ENCODE peak calls at places on chromosomes 5 and 9, in seven cellular contexts. Y is AG10803, C is cardiac fibroblast, G is epithelial cell of esophagus, J is heart right ventricle, U is choroid plexus epithelial cell, B is bronchial epithelial cell. Z is an unnamed sample.

GRCh38 chr9:76757274-76757673 is 7.0 kb upstream of the PCA3 start:
- DNase-seq in Y (no peak), U (no peak), G (no peak), B (no peak), C (no peak), J (no peak), Z (no peak)

GRCh38 chr9:93597871-93598646 is 21.7 kb downstream of the PHF2 start:
- DNase-seq in G (no peak), Y (no peak), J (no peak), B (no peak), C (no peak), U (no peak), Z (no peak)

GRCh38 chr9:111393971-111394370 is 63.9 kb upstream of the OR2K2 start:
- DNase-seq in C (no peak), U (peak), G (no peak), J (no peak), Y (no peak), B (no peak), Z (no peak)

GRCh38 chr9:108724669-108725068 is 131.1 kb downstream of the ACTL7B start:
- DNase-seq in Y (peak), C (no peak), J (no peak), B (peak), U (no peak), G (peak), Z (no peak)

GRCh38 chr5:43432486-43433365 is 20.5 kb upstream of the CCL28 start:
- DNase-seq in Y (peak), B (peak), G (peak), J (peak), C (peak), U (peak), Z (peak)

GRCh38 chr9:107000218-107000617 is 137.3 kb downstream of the ZNF462 start:
- DNase-seq in U (no peak), J (no peak), C (no peak), G (peak), B (no peak), Y (no peak), Z (no peak)

GRCh38 chr5:40150896-40151295 is 528.8 kb upstream of the PTGER4 start:
- DNase-seq in G (no peak), U (peak), Y (no peak), B (no peak), J (no peak), C (no peak), Z (no peak)

GRCh38 chr9:130137870-130138653 is 34.1 kb upstream of the NCS1 start:
- DNase-seq in J (peak), Y (peak), U (peak), B (peak), C (peak), G (peak), Z (peak)

GRCh38 chr5:67133781-67134180 is 62.8 kb downstream of the CD180 start:
- DNase-seq in J (no peak), G (no peak), Y (no peak), C (no peak), B (no peak), U (no peak), Z (no peak)

GRCh38 chr5:73232266-73233041 is 59.5 kb downstream of the TMEM174 start:
- DNase-seq in B (no peak), J (no peak), U (no peak), C (no peak), Y (peak), G (no peak), Z (no peak)

GRCh38 chr9:122213589-122214413 is 15.0 kb downstream of the LHX6 start:
- DNase-seq in J (no peak), G (peak), B (peak), U (no peak), Y (no peak), C (peak), Z (peak)

GRCh38 chr9:130042406-130042930 is 521 bp downstream of the FNBP1 start:
- DNase-seq in J (peak), G (peak), C (no peak), Y (no peak), U (no peak), B (no peak), Z (peak)

GRCh38 chr9:134234001-134234660 is 69.8 kb upstream of the RNU6ATAC start:
- DNase-seq in U (no peak), G (peak), C (no peak), Y (no peak), J (no peak), B (peak), Z (no peak)

GRCh38 chr9:69173891-69174644 is at the start of gene TJP2:
- DNase-seq in U (peak), G (peak), C (peak), J (peak), B (peak), Y (peak), Z (peak)

GRCh38 chr5:68554566-68555279 is 339.2 kb downstream of the PIK3R1 start:
- DNase-seq in B (peak), J (peak), Y (peak), U (peak), G (no peak), C (peak), Z (peak)

GRCh38 chr9:13267743-13268142 is 11.7 kb downstream of the MPDZ start:
- DNase-seq in J (no peak), C (peak), B (peak), Y (peak), U (peak), G (peak), Z (peak)

GRCh38 chr9:114958021-114958846 is 27.8 kb upstream of the TNFSF8 start:
- DNase-seq in G (no peak), U (peak), B (no peak), J (peak), C (peak), Y (no peak), Z (no peak)

GRCh38 chr5:105639068-105639467 is 2031.7 kb downstream of the EFNA5 start:
- DNase-seq in U (no peak), C (no peak), J (no peak), Y (no peak), B (no peak), G (no peak), Z (no peak)

GRCh38 chr9:16031971-16032370 is 479.1 kb downstream of the CCDC171 start:
- DNase-seq in G (no peak), C (peak), U (peak), Y (peak), B (no peak), J (no peak), Z (no peak)

GRCh38 chr5:139732019-139732418 is 63.6 kb upstream of the PSD2 start:
- DNase-seq in B (no peak), G (no peak), J (no peak), Y (no peak), C (no peak), U (no peak), Z (no peak)

GRCh38 chr9:111726949-111727348 is 65.5 kb downstream of the GNG10 start:
- DNase-seq in U (no peak), B (no peak), C (no peak), G (no peak), J (no peak), Y (no peak), Z (no peak)

GRCh38 chr5:9513825-9514224 is 32.0 kb downstream of the SEMA5A start:
- DNase-seq in C (peak), B (no peak), G (peak), J (no peak), Y (peak), U (peak), Z (peak)

GRCh38 chr5:169534939-169535338 is 48.6 kb upstream of the SPDL1 start:
- DNase-seq in J (no peak), B (no peak), C (no peak), G (no peak), Y (no peak), U (no peak), Z (no peak)

GRCh38 chr5:150443242-150444075 is 6.1 kb downstream of the RPS14 start:
- DNase-seq in U (no peak), Y (no peak), J (no peak), B (no peak), C (no peak), G (no peak), Z (no peak)

DNA sequence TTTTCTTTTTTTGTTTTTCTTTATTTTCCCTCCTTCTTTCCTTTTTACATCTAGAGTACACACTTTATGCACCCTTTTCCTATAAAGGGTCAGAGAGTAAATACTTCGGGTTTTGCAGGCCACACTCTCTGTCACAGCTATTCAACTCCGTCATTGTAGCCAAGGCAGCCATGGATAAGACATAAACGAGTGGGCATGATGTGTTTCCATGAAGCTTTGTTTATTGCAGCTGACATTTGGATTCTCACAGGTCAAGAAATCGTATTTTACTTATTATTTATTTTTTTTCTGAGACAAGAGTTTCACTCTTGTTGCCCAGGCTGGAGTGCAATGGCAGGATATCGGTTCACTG is 40.4 kb upstream of the FABP6 start:
- DNase-seq in J (no peak), G (no peak), B (no peak), C (peak), U (no peak), Y (no peak), Z (no peak)
- H3K4me3 ChIP-seq in J (no peak), G (no peak), B (no peak), C (no peak), U (no peak), Y (no peak), Z (no peak)

DNA sequence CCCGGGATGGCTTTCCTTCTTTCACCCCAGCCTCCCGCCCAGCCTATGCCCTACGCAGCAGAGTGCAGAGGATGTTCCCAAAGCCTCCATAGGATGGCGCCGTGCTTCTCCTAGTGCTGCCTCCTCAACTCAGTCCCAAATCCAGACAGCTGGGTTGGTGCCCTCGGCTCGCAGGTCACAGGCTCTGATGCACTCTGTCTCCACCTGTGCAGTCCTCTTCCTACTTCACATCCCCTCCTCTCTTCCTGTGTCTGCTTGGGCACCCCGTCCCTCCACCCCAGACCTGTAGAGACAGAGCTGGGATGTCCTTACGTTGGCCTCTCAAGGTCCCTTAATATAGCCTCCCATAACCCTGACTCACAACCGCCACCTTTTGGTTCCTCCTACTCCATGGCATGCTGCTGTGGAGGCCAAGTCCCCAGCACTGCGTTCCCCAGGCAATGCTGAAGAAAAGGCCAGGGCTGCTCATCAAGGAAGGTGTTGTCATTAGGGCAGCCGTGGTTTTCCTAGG is 314.4 kb downstream of the GADD45G start:
- DNase-seq in C (peak), G (no peak), Y (no peak), B (peak), U (no peak), J (peak), Z (peak)
- TF ChIP-seq CTCF in C (no peak), G (no peak), Y (no peak), B (peak), U (no peak), J (peak), Z (peak)

DNA sequence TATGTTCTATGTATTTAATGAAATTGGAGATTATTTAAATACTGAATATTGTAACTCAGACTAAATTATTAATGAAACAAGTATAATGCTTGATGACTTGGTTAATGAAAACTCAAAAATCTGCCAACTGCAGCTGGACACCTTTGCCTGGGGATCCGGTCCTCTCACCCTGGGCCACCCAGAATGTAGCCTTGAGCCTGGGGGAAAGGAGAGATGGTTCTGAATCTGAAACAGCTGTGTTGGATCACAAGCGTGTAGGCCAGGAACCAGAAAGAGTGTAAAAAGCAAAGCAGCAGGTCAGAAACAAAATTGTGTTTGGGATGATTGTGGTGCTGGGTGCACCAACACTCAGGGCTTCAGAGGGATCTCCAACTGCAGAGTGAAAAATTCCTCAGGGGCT is 38.5 kb downstream of the ADAMTS16 start:
- DNase-seq in B (no peak), C (no peak), G (no peak), Y (no peak), U (no peak), J (no peak), Z (no peak)
- H3K4me3 ChIP-seq in B (no peak), C (no peak), G (no peak), Y (no peak), U (no peak), J (no peak), Z (no peak)

GRCh38 chr9:124611106-124611505 is 103.9 kb upstream of the NR5A1 start:
- DNase-seq in U (no peak), G (no peak), J (no peak), B (no peak), Y (no peak), C (no peak), Z (no peak)
- TF ChIP-seq CTCF in U (no peak), G (no peak), J (no peak), B (no peak), Y (no peak), C (no peak), Z (no peak)